ENCODE peak calls at places on chromosomes 3 and 15, in seven cellular contexts. M is T-cell; Z is NCI-H460; D is ACHN; R is stimulated activated CD8-positive, alpha-beta memory T cell treated with anti-CD3 and anti-CD28 coated beads, Interleukin-15, amount 100 ng/mL, for 24 hours; H is LoVo; T is effector CD4-positive, alpha-beta T cell. V is an unnamed sample.

GRCh38 chr3:170848294-170848917 is 21.6 kb downstream of the RPL22L1 start:
- DNase-seq in M (no peak), Z (no peak), D (peak), R (no peak), H (no peak), T (no peak), V (no peak)

GRCh38 chr3:71152892-71153265 is 430.6 kb downstream of the FOXP1 start:
- DNase-seq in M (no peak), Z (no peak), D (no peak), R (no peak), H (no peak), T (no peak), V (no peak)

GRCh38 chr3:42106646-42107045 is 15.5 kb downstream of the TRAK1 start:
- DNase-seq in M (no peak), Z (no peak), D (no peak), R (no peak), H (no peak), T (no peak), V (no peak)

GRCh38 chr15:63157891-63158431 is 684 bp upstream of the RPS27L start:
- DNase-seq in M (no peak), Z (peak), D (peak), R (no peak), H (peak), T (no peak), V (peak)

GRCh38 chr3:131729561-131729960 is 226.8 kb upstream of the MRPL3 start:
- DNase-seq in M (no peak), Z (no peak), D (no peak), R (no peak), H (no peak), T (no peak), V (no peak)

GRCh38 chr3:11367116-11367781 is 95.1 kb downstream of the ATG7 start:
- DNase-seq in M (no peak), Z (no peak), D (no peak), R (no peak), H (no peak), T (no peak), V (no peak)

GRCh38 chr3:137978328-137978727 is 31.6 kb upstream of the CLDN18 start:
- DNase-seq in M (no peak), Z (no peak), D (no peak), R (no peak), H (no peak), T (no peak), V (no peak)

GRCh38 chr15:65730560-65731172 is 61.4 kb downstream of the DENND4A start:
- DNase-seq in M (no peak), Z (peak), D (no peak), R (no peak), H (no peak), T (no peak), V (no peak)

GRCh38 chr3:31522152-31522551 is 10.6 kb upstream of the STT3B start:
- DNase-seq in M (no peak), Z (no peak), D (no peak), R (no peak), H (no peak), T (no peak), V (no peak)

GRCh38 chr3:177357352-177358084 is 160.2 kb upstream of the TBL1XR1 start:
- DNase-seq in M (no peak), Z (peak), D (peak), R (no peak), H (peak), T (no peak), V (no peak)

GRCh38 chr3:45553469-45553974 is 41.0 kb upstream of the LIMD1 start:
- DNase-seq in M (no peak), Z (no peak), D (no peak), R (no peak), H (no peak), T (no peak), V (no peak)

GRCh38 chr3:173529062-173529711 is 131.6 kb downstream of the NLGN1 start:
- DNase-seq in M (no peak), Z (no peak), D (peak), R (no peak), H (peak), T (no peak), V (no peak)

V was measured in effector memory CD8-positive, alpha-beta T cell.